ENCODE peak calls at places on chromosomes 7 and 10, in seven cellular contexts. M is iPS DF 6.9, X is transverse colon, C is IMR-90, F is PC-9, K is GM23248, I is NT2/D1. Q is an unnamed sample. For H3K36me3 and H3K27me3, the result is how much of the 10 kb centered on the place peaks cover.

GRCh38 chr10:44895280-44895679 is 15.9 kb upstream of the TMEM72 start:
- DNase-seq in M (no peak), X (no peak), C (no peak), F (no peak), K (no peak), I (no peak), Q (no peak)

GRCh38 chr10:51063659-51064535 is 10.4 kb upstream of the PRKG1 start:
- DNase-seq in M (no peak), X (no peak), C (peak), F (no peak), K (peak), I (no peak), Q (no peak)

GRCh38 chr7:17015575-17015974 is 133.8 kb upstream of the AGR3 start:
- DNase-seq in M (no peak), X (no peak), C (peak), F (no peak), K (peak), I (no peak), Q (no peak)

GRCh38 chr7:42236266-42237161 is 495 bp downstream of the GLI3 start:
- DNase-seq in M (no peak), X (peak), C (peak), F (no peak), K (peak), I (no peak), Q (peak)

GRCh38 chr7:127396184-127396583 is 3.7 kb upstream of the ZNF800 start:
- DNase-seq in M (no peak), X (no peak), C (no peak), F (no peak), K (peak), I (no peak), Q (peak)

GRCh38 chr7:131509781-131510180 is 46.6 kb downstream of the PODXL start:
- DNase-seq in M (no peak), X (no peak), C (no peak), F (no peak), K (no peak), I (no peak), Q (no peak)

GRCh38 chr10:8137272-8137680 is 82.8 kb downstream of the GATA3 start:
- DNase-seq in M (no peak), X (no peak), C (no peak), F (no peak), K (no peak), I (no peak), Q (no peak)

GRCh38 chr10:5927306-5927705 is 37.3 kb downstream of the FBH1 start:
- DNase-seq in M (no peak), X (no peak), C (peak), F (no peak), K (peak), I (no peak), Q (no peak)

GRCh38 chr7:141754939-141755338 is 9.0 kb upstream of the TAS2R3 start:
- DNase-seq in M (peak), X (no peak), C (no peak), F (no peak), K (peak), I (peak), Q (peak)

GRCh38 chr10:121753726-121754476 is 155.7 kb upstream of the FGFR2 start:
- DNase-seq in M (no peak), X (no peak), C (peak), F (peak), K (peak), I (no peak), Q (peak)

GRCh38 chr7:143048827-143049226 is 3.3 kb upstream of the OR6V1 start:
- DNase-seq in M (no peak), X (no peak), C (no peak), F (no peak), K (peak), I (no peak), Q (no peak)

GRCh38 chr7:44391746-44392617 is 66.6 kb upstream of the CAMK2B start:
- DNase-seq in M (no peak), X (no peak), C (no peak), F (no peak), K (no peak), I (no peak), Q (no peak)

DNA sequence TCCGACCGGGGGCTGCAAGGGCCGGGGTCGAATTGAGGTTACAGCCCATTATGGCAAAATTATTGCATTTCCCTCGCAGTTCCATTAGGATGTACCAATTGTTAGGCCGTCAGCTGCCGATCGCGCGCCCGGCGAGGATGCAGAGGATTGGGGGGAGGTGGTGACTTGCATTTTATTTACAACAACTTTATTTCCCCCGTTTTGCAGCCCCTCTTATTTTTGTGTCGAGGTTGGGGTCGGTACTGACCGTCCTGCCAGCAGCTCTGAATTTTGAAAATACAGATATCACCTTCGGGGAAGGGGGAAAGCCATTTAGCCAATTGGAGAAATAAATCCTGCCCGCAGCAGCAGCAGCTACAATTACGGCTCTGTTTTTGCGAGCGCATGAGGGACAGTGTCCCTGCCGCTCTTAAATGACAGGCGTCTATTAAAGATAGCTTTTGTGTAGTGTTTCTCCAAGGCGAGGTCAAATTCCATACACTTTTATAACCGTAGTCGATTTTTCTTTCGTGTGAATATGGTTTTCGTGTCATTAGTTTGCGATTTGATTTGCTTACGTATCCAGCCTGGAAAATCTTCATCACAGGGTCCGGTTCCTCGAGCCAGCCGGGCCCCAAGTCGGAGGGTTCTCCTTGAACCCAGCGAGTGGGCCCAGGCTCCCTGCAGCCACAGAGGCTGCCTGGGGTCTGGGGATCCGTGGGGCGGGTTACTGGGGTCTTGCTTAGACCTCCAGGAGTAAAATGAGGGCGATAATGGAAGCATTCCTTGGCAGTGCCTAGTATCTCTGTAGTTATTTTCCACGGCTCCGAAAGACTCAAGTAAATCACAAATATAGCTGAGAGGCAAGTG is 693 bp upstream of the HOXA5 start:
- DNase-seq in M (no peak), X (peak), C (peak), F (no peak), K (no peak), I (no peak), Q (no peak)
- H3K4me3 ChIP-seq in M (no peak), X (no peak), C (peak), F (no peak), K (no peak), I (no peak), Q (no peak)

DNA sequence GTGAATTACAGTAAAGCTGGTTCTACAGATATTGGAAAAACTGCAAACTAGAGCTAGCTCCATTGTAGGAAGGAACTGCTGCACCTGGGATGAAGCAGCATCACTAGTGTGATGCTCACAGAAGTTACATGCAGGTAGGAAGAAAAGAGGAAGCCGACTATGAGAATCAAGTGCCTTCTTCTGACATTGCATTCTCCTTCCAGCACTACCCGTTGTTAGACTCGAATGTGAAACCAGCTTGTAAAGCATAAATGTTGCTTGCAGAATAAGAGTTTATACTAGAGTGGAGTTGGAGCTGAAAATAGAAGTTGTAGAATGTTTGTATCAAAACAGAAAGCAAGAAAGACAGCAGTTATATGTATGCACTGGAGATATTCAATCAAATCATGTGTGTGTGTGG is 49.9 kb downstream of the TRIM24 start:
- DNase-seq in M (no peak), X (no peak), C (no peak), F (no peak), K (no peak), I (no peak), Q (no peak)
- H3K36me3 ChIP-seq in M (under half), X (under half), C (under half), F (under half), K (under half), I (half or more), Q (under half)

GRCh38 chr7:157734926-157735640 is 398.3 kb downstream of the DNAJB6 start:
- DNase-seq in M (no peak), X (no peak), C (no peak), F (no peak), K (no peak), I (no peak), Q (no peak)

GRCh38 chr7:157726764-157727163 is 390.0 kb downstream of the DNAJB6 start:
- DNase-seq in M (no peak), X (no peak), C (no peak), F (no peak), K (no peak), I (no peak), Q (no peak)

GRCh38 chr7:157729566-157729965 is 392.8 kb downstream of the DNAJB6 start:
- DNase-seq in M (no peak), X (no peak), C (no peak), F (no peak), K (no peak), I (no peak), Q (peak)

GRCh38 chr7:157727964-157728615 is 391.3 kb downstream of the DNAJB6 start:
- DNase-seq in M (no peak), X (no peak), C (no peak), F (no peak), K (no peak), I (no peak), Q (peak)

DNA sequence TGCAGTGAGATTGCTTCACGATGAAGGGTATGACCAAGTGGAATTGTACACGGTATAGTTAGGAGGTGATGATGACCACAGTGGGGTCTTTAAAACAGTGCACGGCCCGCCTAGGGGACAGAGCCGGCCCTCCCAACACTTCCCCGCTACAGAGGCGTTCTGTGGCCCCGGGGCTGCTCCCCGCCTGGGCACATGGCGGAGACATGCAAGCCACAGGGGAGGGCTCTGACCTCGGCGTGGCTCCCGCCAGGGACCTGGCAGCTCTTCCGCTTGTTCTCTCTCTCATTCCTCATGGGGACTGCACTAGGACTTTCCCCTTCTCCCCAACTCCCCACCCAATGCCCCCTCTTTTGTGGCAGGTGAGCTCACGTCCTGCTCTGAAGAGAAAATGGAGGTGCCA is 393.8 kb downstream of the DNAJB6 start:
- DNase-seq in M (no peak), X (no peak), C (no peak), F (no peak), K (no peak), I (no peak), Q (peak)
- H3K27me3 ChIP-seq in M (under half), X (under half), C (under half), F (half or more), K (under half), I (under half), Q (under half)

GRCh38 chr10:42769653-42770052 is 12.9 kb upstream of the BMS1 start:
- DNase-seq in M (no peak), X (peak), C (no peak), F (no peak), K (peak), I (no peak), Q (peak)
- H3K4me3 ChIP-seq in M (no peak), X (no peak), C (no peak), F (peak), K (no peak), I (no peak), Q (no peak)

GRCh38 chr7:158765020-158765419 is 60.4 kb upstream of the NCAPG2 start:
- DNase-seq in M (no peak), X (no peak), C (no peak), F (no peak), K (no peak), I (no peak), Q (no peak)
- H3K36me3 ChIP-seq in M (under half), X (under half), C (under half), F (under half), K (under half), I (under half), Q (under half)